ENCODE peak calls at places on chromosomes 6 and 20, in five cellular contexts. One of them, this sample, is unnamed.

GRCh38 chr20:17647391-17648305 is 34.4 kb downstream of the RRBP1 start:
- DNase-seq in NCI-H1417: no peak
- DNase-seq in cerebellum: no peak
- DNase-seq in ACHN: no peak
- DNase-seq in A172: no peak
- DNase-seq in this sample: no peak

GRCh38 chr6:97394160-97394748 is 111.2 kb upstream of the MMS22L start:
- DNase-seq in NCI-H1417: peak; percentile 81
- DNase-seq in cerebellum: peak; percentile 24
- DNase-seq in ACHN: peak; percentile 58
- DNase-seq in A172: peak; percentile 54
- DNase-seq in this sample: peak; percentile 31

GRCh38 chr6:168137024-168137423 is 58.0 kb upstream of the FRMD1 start:
- DNase-seq in NCI-H1417: no peak
- DNase-seq in cerebellum: no peak
- DNase-seq in ACHN: no peak
- DNase-seq in A172: no peak
- DNase-seq in this sample: no peak

GRCh38 chr20:10671221-10671849 is 2.5 kb downstream of the JAG1 start:
- DNase-seq in NCI-H1417: peak; percentile 59
- DNase-seq in cerebellum: no peak
- DNase-seq in ACHN: peak; percentile 93
- DNase-seq in A172: peak; percentile 97
- DNase-seq in this sample: peak; percentile 65

GRCh38 chr6:7165002-7165735 is 57.4 kb downstream of the RREB1 start:
- DNase-seq in NCI-H1417: no peak
- DNase-seq in cerebellum: no peak
- DNase-seq in ACHN: no peak
- DNase-seq in A172: no peak
- DNase-seq in this sample: no peak

GRCh38 chr6:17710331-17710730 is 3.6 kb upstream of the NUP153 start:
- DNase-seq in NCI-H1417: no peak
- DNase-seq in cerebellum: no peak
- DNase-seq in ACHN: no peak
- DNase-seq in A172: no peak
- DNase-seq in this sample: no peak

GRCh38 chr6:105550961-105551625 is 148.2 kb upstream of the PREP start:
- DNase-seq in NCI-H1417: no peak
- DNase-seq in cerebellum: no peak
- DNase-seq in ACHN: no peak
- DNase-seq in A172: no peak
- DNase-seq in this sample: no peak

GRCh38 chr6:106510090-106510970 is 119.0 kb downstream of the RTN4IP1 start:
- DNase-seq in NCI-H1417: no peak
- DNase-seq in cerebellum: no peak
- DNase-seq in ACHN: peak; percentile 63
- DNase-seq in A172: no peak
- DNase-seq in this sample: peak; percentile 51

GRCh38 chr6:33762713-33763112 is 16.0 kb upstream of the IP6K3 start:
- DNase-seq in NCI-H1417: no peak
- DNase-seq in cerebellum: no peak
- DNase-seq in ACHN: no peak
- DNase-seq in A172: no peak
- DNase-seq in this sample: no peak

GRCh38 chr6:111996159-111996558 is 57.7 kb upstream of the CCN6 start:
- DNase-seq in NCI-H1417: no peak
- DNase-seq in cerebellum: no peak
- DNase-seq in ACHN: no peak
- DNase-seq in A172: no peak
- DNase-seq in this sample: no peak

GRCh38 chr6:45566882-45567281 is 189.1 kb upstream of the SUPT3H start:
- DNase-seq in NCI-H1417: no peak
- DNase-seq in cerebellum: no peak
- DNase-seq in ACHN: peak; percentile 25
- DNase-seq in A172: peak; percentile 61
- DNase-seq in this sample: peak; percentile 86

GRCh38 chr6:139099984-139100383 is 34.9 kb upstream of the HECA start:
- DNase-seq in NCI-H1417: peak; percentile 23
- DNase-seq in cerebellum: no peak
- DNase-seq in ACHN: no peak
- DNase-seq in A172: no peak
- DNase-seq in this sample: no peak

GRCh38 chr6:113694278-113695077 is 162.7 kb upstream of the MARCKS start:
- DNase-seq in NCI-H1417: no peak
- DNase-seq in cerebellum: no peak
- DNase-seq in ACHN: no peak
- DNase-seq in A172: peak; percentile 56
- DNase-seq in this sample: no peak

GRCh38 chr6:4698901-4699659 is 77.1 kb upstream of the CDYL start:
- DNase-seq in NCI-H1417: peak; percentile 71
- DNase-seq in cerebellum: no peak
- DNase-seq in ACHN: no peak
- DNase-seq in A172: no peak
- DNase-seq in this sample: no peak

GRCh38 chr6:148968636-148969270 is 221.9 kb downstream of the UST start:
- DNase-seq in NCI-H1417: no peak
- DNase-seq in cerebellum: no peak
- DNase-seq in ACHN: no peak
- DNase-seq in A172: no peak
- DNase-seq in this sample: no peak

GRCh38 chr20:58133020-58133419 is 95.4 kb downstream of the ANKRD60 start:
- DNase-seq in NCI-H1417: no peak
- DNase-seq in cerebellum: no peak
- DNase-seq in ACHN: no peak
- DNase-seq in A172: no peak
- DNase-seq in this sample: no peak

GRCh38 chr6:158649289-158650143 is at the start of gene SYTL3:
- DNase-seq in NCI-H1417: no peak
- DNase-seq in cerebellum: no peak
- DNase-seq in ACHN: peak; percentile 91
- DNase-seq in A172: peak; percentile 63
- DNase-seq in this sample: no peak

This sample was measured in ELF-1.